ENCODE peak calls at places on chromosomes 16 and 17, in five cellular contexts. One of them, this sample, is unnamed.

GRCh38 chr16:24950275-24950674 is 64.9 kb downstream of the ARHGAP17 start:
- DNase-seq in NCI-H1436: no peak
- DNase-seq in SHP77: no peak
- DNase-seq in hepatic stellate cell: peak
- DNase-seq in T-helper 2 cell: no peak
- DNase-seq in this sample: peak

GRCh38 chr17:56125830-56126819 is 27.1 kb upstream of the ANKFN1 start:
- DNase-seq in T-helper 2 cell: no peak
- DNase-seq in hepatic stellate cell: peak
- DNase-seq in SHP77: no peak
- DNase-seq in NCI-H1436: no peak
- DNase-seq in this sample: peak

GRCh38 chr17:76528528-76529223 is 8.8 kb downstream of the CYGB start:
- DNase-seq in T-helper 2 cell: no peak
- DNase-seq in NCI-H1436: no peak
- DNase-seq in SHP77: no peak
- DNase-seq in hepatic stellate cell: no peak
- DNase-seq in this sample: peak

GRCh38 chr16:66601471-66601870 is 3.0 kb upstream of the CMTM3 start:
- DNase-seq in hepatic stellate cell: no peak
- DNase-seq in SHP77: no peak
- DNase-seq in NCI-H1436: no peak
- DNase-seq in T-helper 2 cell: no peak
- DNase-seq in this sample: no peak

GRCh38 chr16:80932725-80933124 is 74.0 kb downstream of the CMC2 start:
- DNase-seq in T-helper 2 cell: no peak
- DNase-seq in NCI-H1436: no peak
- DNase-seq in SHP77: no peak
- DNase-seq in hepatic stellate cell: peak
- DNase-seq in this sample: peak

GRCh38 chr16:81004646-81005353 is 1.9 kb downstream of the CMC2 start:
- DNase-seq in NCI-H1436: peak
- DNase-seq in T-helper 2 cell: no peak
- DNase-seq in hepatic stellate cell: no peak
- DNase-seq in SHP77: peak
- DNase-seq in this sample: peak

GRCh38 chr16:14424595-14424994 is 205.5 kb downstream of the PARN start:
- DNase-seq in NCI-H1436: no peak
- DNase-seq in hepatic stellate cell: no peak
- DNase-seq in SHP77: no peak
- DNase-seq in T-helper 2 cell: no peak
- DNase-seq in this sample: no peak

GRCh38 chr17:43068570-43069367 is 43.7 kb downstream of the RND2 start:
- DNase-seq in hepatic stellate cell: no peak
- DNase-seq in T-helper 2 cell: no peak
- DNase-seq in SHP77: no peak
- DNase-seq in NCI-H1436: no peak
- DNase-seq in this sample: peak

GRCh38 chr17:63178530-63178929 is 212.5 kb downstream of the TANC2 start:
- DNase-seq in NCI-H1436: no peak
- DNase-seq in hepatic stellate cell: peak
- DNase-seq in SHP77: no peak
- DNase-seq in T-helper 2 cell: no peak
- DNase-seq in this sample: peak

GRCh38 chr17:72134560-72135399 is 14.0 kb downstream of the SOX9 start:
- DNase-seq in SHP77: no peak
- DNase-seq in NCI-H1436: no peak
- DNase-seq in T-helper 2 cell: no peak
- DNase-seq in hepatic stellate cell: no peak
- DNase-seq in this sample: no peak

GRCh38 chr17:50785942-50786570 is 18.7 kb upstream of the ANKRD40CL start:
- DNase-seq in hepatic stellate cell: peak
- DNase-seq in SHP77: peak
- DNase-seq in NCI-H1436: no peak
- DNase-seq in T-helper 2 cell: no peak
- DNase-seq in this sample: peak

GRCh38 chr17:8847891-8848290 is 19.6 kb downstream of the PIK3R6 start:
- DNase-seq in SHP77: no peak
- DNase-seq in T-helper 2 cell: no peak
- DNase-seq in hepatic stellate cell: no peak
- DNase-seq in NCI-H1436: no peak
- DNase-seq in this sample: no peak

GRCh38 chr16:78778724-78779004 is 679.2 kb downstream of the WWOX start:
- DNase-seq in hepatic stellate cell: no peak
- DNase-seq in SHP77: no peak
- DNase-seq in NCI-H1436: no peak
- DNase-seq in T-helper 2 cell: no peak
- DNase-seq in this sample: no peak